ENCODE peak calls at places on chromosomes 13 and 19, in five cellular contexts. R is stimulated activated CD8-positive, alpha-beta memory T cell treated with anti-CD3 and anti-CD28 coated beads, Interleukin-4, amount 100 ng/mL, for 1 hour; L is fibroblast of lung; D is activated T-cell treated with anti-CD3 and anti-CD28 coated beads, Interleukin-2, amount 50 U/mL, for 72 hours; Y is renal cortical epithelial cell. Q is an unnamed sample.

GRCh38 chr19:10724573-10725071 is 6.7 kb downstream of the DNM2 start:
- DNase-seq in Y (no peak), R (no peak), D (no peak), L (no peak), Q (no peak)

GRCh38 chr19:36605839-36606478 is 846 bp downstream of the ZNF382 start:
- DNase-seq in D (no peak), R (no peak), Y (peak), L (no peak), Q (peak)

GRCh38 chr13:50080158-50080855 is 65.1 kb downstream of the KCNRG start:
- DNase-seq in L (peak), Y (no peak), R (no peak), D (peak), Q (peak)

GRCh38 chr19:27822336-27822735 is 1390.6 kb downstream of the UQCRFS1 start:
- DNase-seq in D (no peak), Y (peak), L (no peak), R (no peak), Q (no peak)

GRCh38 chr19:43872547-43873336 is 45.6 kb downstream of the ZNF283 start:
- DNase-seq in R (no peak), D (no peak), L (peak), Y (peak), Q (peak)

GRCh38 chr19:13843104-13843921 is 33.6 kb upstream of the NANOS3 start:
- DNase-seq in R (no peak), L (no peak), Y (peak), D (peak), Q (peak)

GRCh38 chr13:104694397-104694796 is 1628.2 kb upstream of the SLC10A2 start:
- DNase-seq in L (no peak), D (no peak), R (no peak), Y (no peak), Q (no peak)

GRCh38 chr13:30422056-30422914 is at the start of gene UBE2L5:
- DNase-seq in D (peak), L (peak), Y (peak), R (peak), Q (peak)

GRCh38 chr19:4338441-4339350 is at the start of gene STAP2:
- DNase-seq in Y (peak), L (no peak), R (no peak), D (peak), Q (no peak)

GRCh38 chr19:48110350-48110966 is at the start of gene PLA2G4C:
- DNase-seq in L (peak), D (peak), Y (peak), R (peak), Q (peak)

GRCh38 chr13:49622174-49622946 is 5.9 kb upstream of the ARL11 start:
- DNase-seq in R (no peak), L (peak), D (no peak), Y (no peak), Q (no peak)

GRCh38 chr19:43353606-43354304 is at the start of gene CD177:
- DNase-seq in L (no peak), R (no peak), D (no peak), Y (no peak), Q (no peak)

GRCh38 chr13:68929055-68929454 is 1178.6 kb upstream of the ATXN8OS start:
- DNase-seq in R (no peak), Y (no peak), L (no peak), D (no peak), Q (no peak)

GRCh38 chr13:20006206-20006605 is 47.7 kb downstream of the ZMYM2 start:
- DNase-seq in R (no peak), L (peak), Y (no peak), D (no peak), Q (no peak)

GRCh38 chr19:18650468-18651001 is 13.7 kb downstream of the KLHL26 start:
- DNase-seq in R (no peak), D (no peak), L (peak), Y (no peak), Q (peak)

GRCh38 chr19:55681131-55682087 is 6.4 kb downstream of the EPN1 start:
- DNase-seq in L (peak), R (no peak), Y (peak), D (no peak), Q (no peak)

GRCh38 chr13:41229356-41229755 is 34.0 kb downstream of the MTRF1 start:
- DNase-seq in D (no peak), R (no peak), L (no peak), Y (no peak), Q (no peak)

GRCh38 chr19:7595466-7596133 is at the start of gene CAMSAP3:
- DNase-seq in L (no peak), Y (no peak), D (peak), R (peak), Q (peak)

GRCh38 chr19:1311543-1312091 is 25.9 kb downstream of the EFNA2 start:
- DNase-seq in L (no peak), R (no peak), Y (no peak), D (no peak), Q (no peak)

GRCh38 chr13:42894765-42895181 is 97.3 kb downstream of the EPSTI1 start:
- DNase-seq in D (no peak), L (peak), R (no peak), Y (peak), Q (no peak)

GRCh38 chr19:932647-933552 is 7.1 kb downstream of the ARID3A start:
- DNase-seq in L (peak), Y (no peak), D (no peak), R (no peak), Q (no peak)

GRCh38 chr13:21234537-21234936 is 58.1 kb downstream of the MRPL57 start:
- DNase-seq in R (no peak), D (no peak), Y (no peak), L (no peak), Q (no peak)

GRCh38 chr13:33761744-33762143 is 56.2 kb upstream of the RFC3 start:
- DNase-seq in L (no peak), R (no peak), Y (peak), D (no peak), Q (no peak)

GRCh38 chr19:4647676-4648644 is 8.6 kb downstream of the TNFAIP8L1 start:
- DNase-seq in Y (no peak), R (no peak), L (no peak), D (no peak), Q (no peak)

GRCh38 chr19:44204772-44205171 is 7.6 kb upstream of the ZNF227 start:
- DNase-seq in R (no peak), L (no peak), Y (no peak), D (no peak), Q (no peak)

GRCh38 chr19:38830039-38830733 is 1.4 kb downstream of the ECH1 start:
- DNase-seq in L (peak), D (no peak), Y (peak), R (no peak), Q (peak)

GRCh38 chr13:95756072-95756471 is 79.1 kb downstream of the DNAJC3 start:
- DNase-seq in Y (peak), R (no peak), D (no peak), L (peak), Q (no peak)

GRCh38 chr13:30418886-30419459 is 3.3 kb upstream of the UBE2L5 start:
- DNase-seq in R (no peak), Y (no peak), D (no peak), L (no peak), Q (no peak)

GRCh38 chr19:44908836-44909201 is 3.2 kb downstream of the APOE start:
- DNase-seq in R (no peak), D (no peak), L (no peak), Y (no peak), Q (no peak)

GRCh38 chr19:6381030-6381750 is 5.5 kb upstream of the PSPN start:
- DNase-seq in R (no peak), L (no peak), D (no peak), Y (no peak), Q (no peak)

GRCh38 chr13:109243311-109243951 is 543.0 kb downstream of the IRS2 start:
- DNase-seq in L (peak), D (no peak), R (no peak), Y (peak), Q (peak)

GRCh38 chr19:48844472-48844871 is 8.2 kb upstream of the HSD17B14 start:
- DNase-seq in Y (peak), D (no peak), R (no peak), L (peak), Q (peak)

GRCh38 chr19:19642506-19643157 is 825 bp downstream of the GMIP start:
- DNase-seq in R (no peak), Y (no peak), D (peak), L (no peak), Q (no peak)

GRCh38 chr13:36344886-36345437 is 1.2 kb downstream of the SPART start:
- DNase-seq in L (no peak), D (peak), Y (no peak), R (no peak), Q (no peak)

GRCh38 chr13:26485786-26486185 is 71.7 kb upstream of the WASF3 start:
- DNase-seq in R (no peak), L (no peak), D (no peak), Y (no peak), Q (no peak)